ENCODE peak calls at places on chromosomes 4 and X, in five cellular contexts. One of them, this sample, is unnamed. For H3K27me3, the result is how much of the 10 kb centered on the place peaks cover.

GRCh38 chr4:1777822-1778641 is 15.1 kb upstream of the FGFR3 start:
- DNase-seq in left ventricle myocardium inferior: no peak
- DNase-seq in bronchial epithelial cell: peak
- DNase-seq in prostate gland: no peak
- DNase-seq in H7: peak
- DNase-seq in this sample: no peak

GRCh38 chrX:11558972-11559371 is 106.7 kb downstream of the ARHGAP6 start:
- DNase-seq in H7: peak
- DNase-seq in prostate gland: no peak
- DNase-seq in left ventricle myocardium inferior: no peak
- DNase-seq in bronchial epithelial cell: no peak
- DNase-seq in this sample: peak

GRCh38 chrX:152638443-152638904 is 779 bp downstream of the GABRQ start:
- DNase-seq in left ventricle myocardium inferior: no peak
- DNase-seq in prostate gland: no peak
- DNase-seq in bronchial epithelial cell: no peak
- DNase-seq in H7: peak
- DNase-seq in this sample: no peak

GRCh38 chr4:123037809-123038208 is 115.4 kb upstream of the NUDT6 start:
- DNase-seq in bronchial epithelial cell: no peak
- DNase-seq in left ventricle myocardium inferior: no peak
- DNase-seq in prostate gland: no peak
- DNase-seq in H7: no peak
- DNase-seq in this sample: no peak

GRCh38 chr4:157220026-157220881 is at the start of gene GRIA2:
- DNase-seq in prostate gland: no peak
- DNase-seq in left ventricle myocardium inferior: no peak
- DNase-seq in bronchial epithelial cell: peak
- DNase-seq in H7: peak
- DNase-seq in this sample: peak

GRCh38 chrX:71163010-71163409 is 18.4 kb downstream of the NLGN3 start:
- DNase-seq in prostate gland: no peak
- DNase-seq in bronchial epithelial cell: no peak
- DNase-seq in left ventricle myocardium inferior: no peak
- DNase-seq in H7: peak
- DNase-seq in this sample: no peak

GRCh38 chrX:15973299-15973698 is 118.7 kb upstream of the AP1S2 start:
- DNase-seq in prostate gland: no peak
- DNase-seq in left ventricle myocardium inferior: no peak
- DNase-seq in bronchial epithelial cell: peak
- DNase-seq in H7: peak
- DNase-seq in this sample: peak

GRCh38 chr4:4480685-4481393 is 61.0 kb downstream of the STX18 start:
- DNase-seq in bronchial epithelial cell: peak
- DNase-seq in H7: no peak
- DNase-seq in prostate gland: no peak
- DNase-seq in left ventricle myocardium inferior: no peak
- DNase-seq in this sample: peak

GRCh38 chrX:37813570-37813969 is 33.7 kb downstream of the CYBB start:
- DNase-seq in left ventricle myocardium inferior: no peak
- DNase-seq in bronchial epithelial cell: no peak
- DNase-seq in H7: no peak
- DNase-seq in prostate gland: no peak
- DNase-seq in this sample: no peak

GRCh38 chr4:8543623-8544022 is 36.6 kb upstream of the GPR78 start:
- DNase-seq in H7: no peak
- DNase-seq in left ventricle myocardium inferior: no peak
- DNase-seq in prostate gland: no peak
- DNase-seq in bronchial epithelial cell: no peak
- DNase-seq in this sample: no peak

GRCh38 chr4:4426511-4427477 is 39.9 kb downstream of the NSG1 start:
- DNase-seq in prostate gland: no peak
- DNase-seq in bronchial epithelial cell: peak
- DNase-seq in H7: peak
- DNase-seq in left ventricle myocardium inferior: no peak
- DNase-seq in this sample: no peak

GRCh38 chr4:85018983-85019382 is 52.5 kb upstream of the WDFY3 start:
- DNase-seq in bronchial epithelial cell: no peak
- DNase-seq in left ventricle myocardium inferior: no peak
- DNase-seq in prostate gland: no peak
- DNase-seq in H7: no peak
- DNase-seq in this sample: no peak

GRCh38 chrX:155864655-155865054 is 16.5 kb upstream of the VAMP7 start:
- DNase-seq in left ventricle myocardium inferior: no peak
- DNase-seq in bronchial epithelial cell: no peak
- DNase-seq in prostate gland: no peak
- DNase-seq in H7: peak
- DNase-seq in this sample: no peak

GRCh38 chr4:1239949-1240305 is 9.0 kb downstream of the CTBP1 start:
- DNase-seq in prostate gland: no peak
- DNase-seq in bronchial epithelial cell: no peak
- DNase-seq in H7: no peak
- DNase-seq in left ventricle myocardium inferior: no peak
- DNase-seq in this sample: no peak

DNA sequence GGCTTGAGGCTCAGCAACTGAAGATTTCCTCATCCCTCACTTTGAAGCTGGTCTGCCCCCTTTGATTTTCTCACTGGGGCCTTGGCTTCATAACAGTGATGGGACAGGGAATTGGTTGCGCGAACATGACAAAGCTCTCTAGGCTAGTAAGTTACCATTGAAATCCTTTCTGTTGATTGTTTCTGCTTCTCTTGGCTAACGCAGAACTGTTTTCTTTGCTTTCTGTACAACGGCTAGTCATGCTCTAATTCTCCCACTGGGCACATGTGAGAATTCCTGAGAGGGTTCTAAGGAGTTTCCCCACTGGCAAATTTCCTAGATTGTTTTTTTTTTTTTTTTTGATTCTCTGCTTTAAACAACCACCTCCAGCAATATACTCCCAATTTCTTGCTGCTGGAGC is 738.6 kb downstream of the PCDH7 start:
- DNase-seq in left ventricle myocardium inferior: no peak
- DNase-seq in H7: no peak
- DNase-seq in bronchial epithelial cell: no peak
- DNase-seq in prostate gland: no peak
- DNase-seq in this sample: no peak
- H3K27me3 ChIP-seq in left ventricle myocardium inferior: under half
- H3K27me3 ChIP-seq in H7: under half
- H3K27me3 ChIP-seq in bronchial epithelial cell: under half
- H3K27me3 ChIP-seq in prostate gland: under half
- H3K27me3 ChIP-seq in this sample: under half

DNA sequence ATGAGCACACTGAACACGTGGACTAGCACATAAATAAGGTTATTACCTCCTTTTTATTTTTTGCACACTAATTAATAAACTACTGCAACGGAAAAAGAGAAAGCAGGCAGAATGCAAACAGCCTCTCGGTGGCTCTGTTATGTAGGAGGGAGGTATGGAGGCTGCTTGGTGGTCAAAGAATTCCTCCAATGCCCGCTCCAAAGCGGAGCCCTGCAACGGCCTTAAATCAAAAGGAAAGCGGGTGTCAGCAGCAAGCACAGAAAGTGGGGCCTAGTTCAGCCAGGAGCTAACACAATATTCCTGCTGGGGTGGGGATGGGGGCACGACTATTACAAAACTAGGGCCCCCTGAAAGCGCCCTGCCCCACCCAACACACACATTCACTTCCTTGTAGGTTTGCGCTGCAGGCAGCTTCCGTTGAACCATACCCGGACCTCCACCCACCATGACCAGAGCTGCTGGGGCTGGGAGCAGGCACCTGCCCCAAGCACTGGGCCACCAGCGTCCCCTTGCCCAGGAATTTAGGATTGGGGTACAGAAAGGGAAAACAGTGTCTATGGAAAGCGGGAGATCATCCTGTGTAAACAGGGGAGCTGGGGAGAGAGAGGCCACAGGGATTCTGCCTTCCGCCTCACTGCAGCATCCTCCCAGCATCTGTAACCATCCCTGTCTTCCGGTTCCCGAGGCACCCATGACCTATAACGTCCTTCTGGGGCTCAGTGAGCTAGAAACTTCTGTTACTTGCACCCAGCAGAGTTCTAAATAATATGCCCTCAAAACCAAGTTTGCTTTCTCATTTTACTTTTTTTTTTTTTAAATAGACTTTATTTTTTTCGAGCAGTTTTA is 57.1 kb upstream of the DDX3X start:
- DNase-seq in prostate gland: no peak
- DNase-seq in bronchial epithelial cell: no peak
- DNase-seq in left ventricle myocardium inferior: no peak
- DNase-seq in H7: peak
- DNase-seq in this sample: no peak
- H3K4me3 ChIP-seq in prostate gland: peak
- H3K4me3 ChIP-seq in bronchial epithelial cell: peak
- H3K4me3 ChIP-seq in left ventricle myocardium inferior: peak
- H3K4me3 ChIP-seq in H7: peak
- H3K4me3 ChIP-seq in this sample: peak

GRCh38 chr4:37602454-37603069 is 83.6 kb downstream of the RELL1 start:
- DNase-seq in left ventricle myocardium inferior: no peak
- DNase-seq in bronchial epithelial cell: no peak
- DNase-seq in H7: no peak
- DNase-seq in prostate gland: no peak
- DNase-seq in this sample: no peak

GRCh38 chr4:37597019-37597418 is 89.2 kb downstream of the RELL1 start:
- DNase-seq in bronchial epithelial cell: no peak
- DNase-seq in prostate gland: no peak
- DNase-seq in left ventricle myocardium inferior: no peak
- DNase-seq in H7: no peak
- DNase-seq in this sample: no peak

GRCh38 chr4:37601527-37601926 is 84.6 kb downstream of the RELL1 start:
- DNase-seq in left ventricle myocardium inferior: no peak
- DNase-seq in H7: no peak
- DNase-seq in bronchial epithelial cell: peak
- DNase-seq in prostate gland: no peak
- DNase-seq in this sample: no peak

GRCh38 chr4:37595875-37596402 is 90.2 kb downstream of the RELL1 start:
- DNase-seq in bronchial epithelial cell: no peak
- DNase-seq in H7: no peak
- DNase-seq in prostate gland: no peak
- DNase-seq in left ventricle myocardium inferior: no peak
- DNase-seq in this sample: no peak

DNA sequence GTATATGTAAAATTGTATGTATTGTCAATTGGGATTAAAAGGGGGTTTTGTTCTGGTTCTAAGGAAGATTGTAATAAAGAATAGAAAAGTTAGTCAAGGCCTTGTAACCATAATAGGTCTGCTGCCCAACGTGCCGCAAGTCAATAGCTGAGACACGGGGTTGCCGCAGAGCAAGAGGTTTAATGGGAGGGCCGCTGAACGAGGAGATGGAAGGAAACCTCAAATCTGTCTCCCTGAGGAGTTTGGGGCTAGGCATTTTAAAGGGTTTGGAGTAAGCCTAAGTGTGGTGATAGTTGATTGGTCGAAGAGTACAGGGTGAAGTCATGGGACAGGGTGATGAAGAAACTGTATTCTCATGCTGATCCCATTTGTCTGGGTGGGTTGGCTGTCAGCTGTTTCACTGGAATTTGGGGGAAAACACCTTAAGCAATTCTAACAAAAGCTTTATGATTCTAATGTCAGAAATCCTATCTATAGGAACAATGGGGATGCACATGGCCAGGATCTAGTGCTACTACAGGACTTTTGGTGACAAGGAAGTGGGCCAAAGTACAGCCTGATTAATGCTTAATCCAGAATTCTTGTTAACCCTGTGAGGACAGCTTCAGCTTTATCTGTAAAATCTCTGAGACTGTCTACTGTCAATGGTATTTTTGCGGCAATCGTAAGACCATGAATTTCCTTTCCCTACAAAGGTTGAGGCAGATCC is 86.9 kb downstream of the RELL1 start:
- DNase-seq in bronchial epithelial cell: no peak
- DNase-seq in H7: no peak
- DNase-seq in left ventricle myocardium inferior: no peak
- DNase-seq in prostate gland: no peak
- DNase-seq in this sample: no peak
- H3K27me3 ChIP-seq in bronchial epithelial cell: under half
- H3K27me3 ChIP-seq in H7: under half
- H3K27me3 ChIP-seq in left ventricle myocardium inferior: under half
- H3K27me3 ChIP-seq in prostate gland: under half
- H3K27me3 ChIP-seq in this sample: under half

GRCh38 chrX:153763298-153763932 is 634 bp upstream of the PLXNB3 start:
- DNase-seq in bronchial epithelial cell: no peak
- DNase-seq in H7: peak
- DNase-seq in prostate gland: no peak
- DNase-seq in left ventricle myocardium inferior: no peak
- DNase-seq in this sample: no peak

GRCh38 chrX:153765138-153766079 is 1.4 kb downstream of the PLXNB3 start:
- DNase-seq in prostate gland: no peak
- DNase-seq in left ventricle myocardium inferior: no peak
- DNase-seq in bronchial epithelial cell: no peak
- DNase-seq in H7: peak
- DNase-seq in this sample: peak

GRCh38 chrX:153766098-153766817 is 2.2 kb downstream of the PLXNB3 start:
- DNase-seq in H7: peak
- DNase-seq in prostate gland: no peak
- DNase-seq in left ventricle myocardium inferior: no peak
- DNase-seq in bronchial epithelial cell: peak
- DNase-seq in this sample: peak

GRCh38 chrX:153763989-153764755 is at the start of gene PLXNB3:
- DNase-seq in bronchial epithelial cell: peak
- DNase-seq in prostate gland: peak
- DNase-seq in left ventricle myocardium inferior: peak
- DNase-seq in H7: peak
- DNase-seq in this sample: peak

DNA sequence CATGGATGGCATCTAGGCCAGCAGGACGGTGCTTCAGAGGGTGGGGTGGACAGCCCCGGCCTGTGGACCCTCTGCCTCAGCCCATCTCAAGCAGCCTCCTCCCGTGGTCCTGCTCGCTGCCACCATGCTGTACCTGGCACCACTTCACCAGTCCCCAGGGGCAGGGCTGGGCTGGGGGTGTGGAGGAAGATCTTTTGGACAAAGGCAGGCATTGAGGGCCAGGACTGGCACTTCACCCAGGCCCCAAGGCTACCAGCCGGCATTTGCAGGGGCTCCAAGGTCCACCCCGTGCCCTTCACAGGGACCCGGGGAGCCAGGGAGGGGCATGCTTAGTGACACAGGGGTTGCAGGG is 713 bp downstream of the PLXNB3 start:
- DNase-seq in bronchial epithelial cell: no peak
- DNase-seq in H7: peak
- DNase-seq in left ventricle myocardium inferior: no peak
- DNase-seq in prostate gland: no peak
- DNase-seq in this sample: no peak
- H3K4me3 ChIP-seq in bronchial epithelial cell: peak
- H3K4me3 ChIP-seq in H7: no peak
- H3K4me3 ChIP-seq in left ventricle myocardium inferior: peak
- H3K4me3 ChIP-seq in prostate gland: peak
- H3K4me3 ChIP-seq in this sample: no peak

This sample was measured in MG63.